ENCODE peak calls at places on chromosomes 7 and 10, in six cellular contexts. Q, B, K, E, A and Y are unnamed samples.

GRCh38 chr7:74012842-74013249 is 15.1 kb upstream of the ELN start:
- DNase-seq in Q (peak), B (peak), K (no peak), E (no peak), A (no peak), Y (no peak)

GRCh38 chr7:4166807-4167206 is 515.3 kb upstream of the FOXK1 start:
- DNase-seq in Q (no peak), B (no peak), K (peak), E (no peak), A (no peak), Y (no peak)

GRCh38 chr7:26863504-26864308 is 684 bp downstream of the SKAP2 start:
- DNase-seq in Q (peak), B (no peak), K (no peak), E (peak), A (peak), Y (peak)

GRCh38 chr7:138974675-138975237 is 6.4 kb downstream of the KIAA1549 start:
- DNase-seq in Q (no peak), B (no peak), K (no peak), E (no peak), A (no peak), Y (no peak)

GRCh38 chr7:22002731-22003130 is 57.0 kb upstream of the CDCA7L start:
- DNase-seq in Q (no peak), B (no peak), K (no peak), E (no peak), A (no peak), Y (no peak)

GRCh38 chr7:76225379-76225778 is 23.7 kb downstream of the SRRM3 start:
- DNase-seq in Q (peak), B (peak), K (no peak), E (no peak), A (peak), Y (peak)

GRCh38 chr7:148480479-148481146 is 110.0 kb upstream of the C7orf33 start:
- DNase-seq in Q (no peak), B (no peak), K (no peak), E (no peak), A (no peak), Y (no peak)

GRCh38 chr7:103065666-103066065 is 8.9 kb downstream of the FBXL13 start:
- DNase-seq in Q (peak), B (peak), K (peak), E (peak), A (peak), Y (peak)

GRCh38 chr10:120490288-120490687 is 33.3 kb downstream of the PLPP4 start:
- DNase-seq in Q (no peak), B (no peak), K (no peak), E (no peak), A (no peak), Y (no peak)

GRCh38 chr7:36205844-36206243 is 52.8 kb downstream of the EEPD1 start:
- DNase-seq in Q (no peak), B (no peak), K (no peak), E (no peak), A (no peak), Y (no peak)

GRCh38 chr10:72276421-72277339 is 3.0 kb downstream of the DDIT4 start:
- DNase-seq in Q (peak), B (peak), K (no peak), E (no peak), A (peak), Y (peak)

GRCh38 chr10:83764681-83765080 is 374.6 kb upstream of the GHITM start:
- DNase-seq in Q (no peak), B (no peak), K (no peak), E (no peak), A (peak), Y (no peak)

GRCh38 chr7:13830604-13830915 is 158.9 kb downstream of the ETV1 start:
- DNase-seq in Q (peak), B (no peak), K (no peak), E (no peak), A (no peak), Y (no peak)

GRCh38 chr10:21329995-21330627 is 195.4 kb downstream of the SKIDA1 start:
- DNase-seq in Q (peak), B (no peak), K (no peak), E (peak), A (peak), Y (peak)

GRCh38 chr7:92682767-92683539 is 92.8 kb upstream of the FAM133B start:
- DNase-seq in Q (peak), B (no peak), K (no peak), E (no peak), A (peak), Y (peak)

GRCh38 chr7:108236681-108237415 is 106.7 kb upstream of the LAMB4 start:
- DNase-seq in Q (no peak), B (no peak), K (no peak), E (no peak), A (no peak), Y (no peak)

GRCh38 chr10:78891741-78892140 is 177.0 kb upstream of the ZMIZ1 start:
- DNase-seq in Q (no peak), B (no peak), K (no peak), E (no peak), A (no peak), Y (no peak)

GRCh38 chr10:119337223-119337622 is 129.9 kb downstream of the GRK5 start:
- DNase-seq in Q (no peak), B (no peak), K (no peak), E (no peak), A (no peak), Y (no peak)

GRCh38 chr10:31754803-31755624 is 173.6 kb downstream of the ARHGAP12 start:
- DNase-seq in Q (peak), B (peak), K (no peak), E (no peak), A (peak), Y (peak)

GRCh38 chr7:325051-325798 is 35.3 kb downstream of the FOXL3 start:
- DNase-seq in Q (no peak), B (no peak), K (peak), E (no peak), A (no peak), Y (no peak)

GRCh38 chr10:3412071-3412582 is 239.5 kb upstream of the PITRM1 start:
- DNase-seq in Q (no peak), B (no peak), K (no peak), E (no peak), A (no peak), Y (no peak)

GRCh38 chr7:128831994-128832879 is 2.0 kb downstream of the FLNC start:
- DNase-seq in Q (peak), B (peak), K (peak), E (no peak), A (peak), Y (peak)

GRCh38 chr10:72753760-72754231 is 61.9 kb downstream of the MCU start:
- DNase-seq in Q (no peak), B (no peak), K (no peak), E (no peak), A (no peak), Y (no peak)

GRCh38 chr10:46014683-46015405 is 15.6 kb downstream of the NCOA4 start:
- DNase-seq in Q (no peak), B (no peak), K (no peak), E (no peak), A (peak), Y (peak)

GRCh38 chr7:105831824-105832535 is 44.4 kb downstream of the ATXN7L1 start:
- DNase-seq in Q (peak), B (no peak), K (no peak), E (no peak), A (no peak), Y (no peak)

GRCh38 chr10:44464503-44464902 is 79.6 kb upstream of the CXCL12 start:
- DNase-seq in Q (peak), B (no peak), K (no peak), E (no peak), A (no peak), Y (no peak)

GRCh38 chr7:138934401-138934800 is 46.8 kb downstream of the KIAA1549 start:
- DNase-seq in Q (no peak), B (no peak), K (no peak), E (no peak), A (no peak), Y (no peak)

GRCh38 chr10:3755440-3756359 is 29.3 kb downstream of the KLF6 start:
- DNase-seq in Q (peak), B (no peak), K (no peak), E (no peak), A (peak), Y (peak)

GRCh38 chr10:86744067-86744725 is 12.2 kb upstream of the BMPR1A start:
- DNase-seq in Q (peak), B (no peak), K (no peak), E (no peak), A (no peak), Y (peak)

GRCh38 chr10:102140913-102141540 is 8.2 kb downstream of the PPRC1 start:
- DNase-seq in Q (no peak), B (no peak), K (no peak), E (no peak), A (no peak), Y (no peak)

GRCh38 chr10:33154590-33154989 is 179.9 kb downstream of the NRP1 start:
- DNase-seq in Q (peak), B (no peak), K (no peak), E (no peak), A (no peak), Y (peak)

GRCh38 chr7:1703475-1704325 is 33.6 kb downstream of the ELFN1 start:
- DNase-seq in Q (no peak), B (no peak), K (no peak), E (no peak), A (no peak), Y (no peak)

GRCh38 chr10:3648179-3648975 is 136.6 kb downstream of the KLF6 start:
- DNase-seq in Q (no peak), B (no peak), K (no peak), E (no peak), A (no peak), Y (no peak)

GRCh38 chr10:78502208-78502943 is 468.7 kb downstream of the RPS24 start:
- DNase-seq in Q (peak), B (no peak), K (no peak), E (no peak), A (peak), Y (no peak)

GRCh38 chr7:22156205-22156604 is 200.7 kb downstream of the RAPGEF5 start:
- DNase-seq in Q (peak), B (no peak), K (no peak), E (peak), A (peak), Y (peak)

GRCh38 chr10:43115881-43116595 is 22.2 kb upstream of the CSGALNACT2 start:
- DNase-seq in Q (no peak), B (no peak), K (peak), E (no peak), A (no peak), Y (no peak)

DNA sequence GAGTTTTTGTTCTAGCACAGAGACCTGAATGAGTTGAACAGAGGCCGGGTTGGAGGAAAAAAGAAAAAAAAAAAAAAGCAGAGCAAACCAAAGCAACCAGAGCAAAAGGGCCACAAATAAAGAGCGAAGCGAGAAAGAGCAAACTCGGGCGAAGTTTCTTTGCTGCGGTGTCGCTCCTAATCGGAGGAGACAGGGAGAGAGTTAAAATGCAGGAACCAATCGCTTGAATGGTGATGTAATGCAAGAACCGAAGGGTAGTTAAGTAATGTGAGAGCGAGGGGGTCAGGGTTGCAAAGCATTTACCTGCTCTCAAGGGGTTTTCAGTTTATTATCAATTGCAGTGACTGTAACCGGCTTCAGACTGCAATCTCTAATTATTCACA is 271.7 kb downstream of the TRIL start:
- DNase-seq in Q (peak), B (no peak), K (no peak), E (no peak), A (peak), Y (peak)
- H3K4me3 ChIP-seq in Q (peak), B (peak), K (peak), E (peak), A (peak), Y (peak)

GRCh38 chr7:118369987-118370386 is 145.5 kb downstream of the ANKRD7 start:
- DNase-seq in Q (no peak), B (no peak), K (no peak), E (no peak), A (no peak), Y (no peak)

GRCh38 chr7:118368958-118369357 is 144.5 kb downstream of the ANKRD7 start:
- DNase-seq in Q (no peak), B (no peak), K (no peak), E (no peak), A (no peak), Y (no peak)

GRCh38 chr7:118366363-118366762 is 141.9 kb downstream of the ANKRD7 start:
- DNase-seq in Q (no peak), B (no peak), K (no peak), E (no peak), A (no peak), Y (no peak)
- TF ChIP-seq CTCF in Q (no peak), B (no peak), K (no peak), E (no peak), A (no peak), Y (no peak)

GRCh38 chr10:53754851-53755250 is 982.3 kb upstream of the MBL2 start:
- DNase-seq in Q (no peak), B (no peak), K (no peak), E (no peak), A (no peak), Y (no peak)
- H3K4me3 ChIP-seq in Q (no peak), B (no peak), K (no peak), E (no peak), A (no peak), Y (no peak)

DNA sequence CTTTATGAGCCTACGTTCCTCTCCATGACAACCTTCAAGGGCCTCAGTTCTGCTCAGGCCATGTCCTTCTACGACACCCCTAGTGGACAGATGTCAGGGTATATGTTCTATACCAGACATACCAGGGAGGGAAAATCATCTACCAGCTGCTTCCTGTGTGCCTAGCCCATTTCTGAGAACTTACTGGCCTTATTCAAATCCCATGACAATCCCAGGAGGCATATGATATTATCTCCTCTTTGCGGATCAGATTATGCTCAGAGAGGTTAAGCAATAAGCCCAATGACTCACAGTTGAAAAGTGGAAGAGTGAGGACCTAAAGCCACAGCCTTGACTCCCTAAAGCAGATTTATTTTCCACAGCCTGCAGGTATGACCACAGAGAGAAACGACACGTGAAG is 139.3 kb downstream of the GLI3 start:
- DNase-seq in Q (peak), B (no peak), K (no peak), E (no peak), A (peak), Y (peak)
- TF ChIP-seq CTCF in Q (peak), B (no peak), K (no peak), E (no peak), A (peak), Y (peak)

DNA sequence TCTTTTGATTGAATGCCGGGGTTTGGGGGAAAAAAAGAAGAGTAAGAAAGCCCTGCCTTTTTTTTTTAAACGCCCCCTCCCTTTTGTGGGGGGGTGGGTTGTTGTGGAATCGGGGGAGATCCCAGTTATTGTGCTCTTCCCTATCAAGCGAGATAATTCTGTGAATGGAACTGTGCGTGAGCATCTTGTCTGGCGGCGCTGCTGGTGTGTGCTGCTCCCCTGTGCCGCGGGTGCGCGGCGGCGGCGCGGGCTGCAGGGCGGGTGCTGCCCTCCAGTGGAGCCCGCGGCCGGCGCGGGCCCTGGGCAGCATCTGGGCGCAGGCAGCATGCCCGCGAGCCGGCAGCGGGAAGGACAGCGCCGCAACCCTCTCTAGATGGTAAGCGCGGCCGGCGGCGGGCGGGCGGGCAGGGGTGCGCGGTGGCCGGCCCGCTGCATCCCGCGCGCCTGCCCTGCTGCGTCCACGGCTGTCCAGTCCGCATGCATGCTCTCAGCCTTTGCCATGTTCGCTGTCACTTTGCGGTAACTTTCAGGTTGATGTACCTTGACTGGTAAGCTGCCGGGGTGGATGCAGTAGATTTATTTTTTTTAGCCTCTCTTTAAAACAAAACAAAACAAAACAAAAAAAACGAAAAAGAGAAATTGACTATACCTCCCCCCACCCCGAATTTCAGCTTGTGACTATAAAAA is 176.6 kb downstream of the TCF7L2 start:
- DNase-seq in Q (peak), B (peak), K (peak), E (peak), A (peak), Y (peak)
- H3K4me3 ChIP-seq in Q (peak), B (peak), K (peak), E (peak), A (peak), Y (peak)

DNA sequence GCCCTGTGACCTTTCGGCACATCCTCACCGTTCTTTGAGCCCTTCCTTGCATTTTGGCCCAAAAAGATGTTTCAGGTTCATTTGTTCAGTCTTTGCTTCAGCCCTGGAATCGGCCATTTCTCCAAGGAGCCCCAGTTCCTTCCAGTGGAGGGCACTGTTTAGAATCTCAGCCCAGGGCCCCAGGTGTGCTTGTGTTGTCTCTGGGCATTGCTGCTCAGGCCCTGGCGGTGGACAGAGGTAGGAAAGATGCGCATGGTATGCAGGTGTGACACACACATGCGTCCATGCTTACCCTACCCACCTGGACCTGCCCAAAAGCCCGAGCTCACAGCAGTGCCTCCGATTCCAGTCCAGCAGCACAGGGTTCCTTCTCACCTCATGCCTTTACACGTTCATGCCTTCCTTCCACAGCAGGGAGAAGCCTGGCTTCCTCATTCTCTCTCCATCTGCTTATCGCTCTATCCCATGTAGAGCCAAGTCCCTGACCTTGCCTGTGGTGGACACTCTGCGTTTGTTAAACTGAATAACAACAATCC is 70.6 kb downstream of the LHPP start:
- DNase-seq in Q (no peak), B (peak), K (no peak), E (peak), A (no peak), Y (no peak)
- TF ChIP-seq CTCF in Q (no peak), B (no peak), K (no peak), E (peak), A (peak), Y (no peak)

GRCh38 chr10:104308439-104308903 is 29.8 kb downstream of the ITPRIP start:
- DNase-seq in Q (no peak), B (no peak), K (no peak), E (no peak), A (no peak), Y (no peak)
- H3K4me3 ChIP-seq in Q (no peak), B (no peak), K (no peak), E (no peak), A (no peak), Y (no peak)

GRCh38 chr10:62268027-62268398 is 631 bp downstream of the RTKN2 start:
- DNase-seq in Q (no peak), B (no peak), K (peak), E (peak), A (no peak), Y (no peak)

GRCh38 chr10:62264126-62264525 is 4.5 kb downstream of the RTKN2 start:
- DNase-seq in Q (no peak), B (no peak), K (no peak), E (no peak), A (no peak), Y (no peak)

GRCh38 chr10:62266147-62266546 is 2.5 kb downstream of the RTKN2 start:
- DNase-seq in Q (no peak), B (no peak), K (no peak), E (no peak), A (no peak), Y (no peak)

GRCh38 chr10:62266611-62267010 is 2.0 kb downstream of the RTKN2 start:
- DNase-seq in Q (peak), B (no peak), K (no peak), E (no peak), A (no peak), Y (no peak)

GRCh38 chr10:62264702-62265436 is 3.8 kb downstream of the RTKN2 start:
- DNase-seq in Q (peak), B (no peak), K (no peak), E (peak), A (peak), Y (peak)
- TF ChIP-seq CTCF in Q (peak), B (peak), K (peak), E (peak), A (peak), Y (peak)

GRCh38 chr7:90266808-90267207 is 21.8 kb downstream of the CFAP69 start:
- DNase-seq in Q (peak), B (no peak), K (no peak), E (no peak), A (no peak), Y (peak)

GRCh38 chr7:90271753-90272152 is 26.8 kb downstream of the CFAP69 start:
- DNase-seq in Q (peak), B (no peak), K (no peak), E (no peak), A (peak), Y (peak)

GRCh38 chr7:90270431-90271178 is 25.6 kb downstream of the CFAP69 start:
- DNase-seq in Q (no peak), B (no peak), K (no peak), E (no peak), A (no peak), Y (no peak)

GRCh38 chr7:90269163-90269562 is 24.2 kb downstream of the CFAP69 start:
- DNase-seq in Q (peak), B (no peak), K (no peak), E (no peak), A (no peak), Y (no peak)

DNA sequence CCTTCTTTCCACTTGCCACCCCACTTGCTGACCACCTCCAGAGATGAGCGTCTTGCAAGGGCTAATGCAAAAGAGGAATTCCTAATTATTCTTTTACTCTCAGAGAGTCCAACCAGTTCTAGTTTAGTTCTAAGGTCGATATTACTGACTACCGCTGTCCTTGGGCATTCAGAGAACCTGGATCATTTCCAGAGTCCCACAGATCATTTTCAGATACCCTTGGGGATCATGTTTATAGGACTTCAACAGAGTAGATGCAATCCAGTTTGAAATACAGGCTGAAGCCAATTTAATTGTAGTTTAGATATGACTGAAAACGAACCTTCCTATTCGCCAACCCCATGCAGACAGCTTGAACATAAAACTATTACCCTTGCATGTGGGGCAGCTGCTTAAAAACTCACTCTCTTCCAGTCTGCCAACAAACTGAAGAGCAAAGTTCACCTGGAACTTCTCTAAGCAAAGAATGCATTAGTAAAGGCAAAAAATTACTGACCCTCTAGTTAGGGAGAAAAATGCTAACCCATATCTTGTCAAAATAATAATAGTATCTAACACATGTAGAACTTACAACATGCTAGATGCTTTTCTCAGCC is 22.4 kb downstream of the CFAP69 start:
- DNase-seq in Q (peak), B (no peak), K (no peak), E (no peak), A (no peak), Y (no peak)
- H3K4me3 ChIP-seq in Q (no peak), B (no peak), K (no peak), E (no peak), A (no peak), Y (no peak)